ENCODE peak calls at places on chromosomes 13 and 19, in seven cellular contexts. One of them, this sample, is unnamed.

GRCh38 chr13:64078480-64078936 is 2662.9 kb upstream of the PCDH20 start:
- DNase-seq in uterus: no peak
- DNase-seq in NCI-H2081 treated with DMSO at 0.1 percent for 48 hours: no peak
- DNase-seq in activated naive CD4-positive, alpha-beta T cell: no peak
- DNase-seq in activated CD4-positive, CD25-positive, alpha-beta regulatory T cell treated with anti-CD3 and anti-CD28 coated beads, Interleukin-2, amount 50 U/mL, for 16 hours: no peak
- DNase-seq in GM12892: no peak
- DNase-seq in spleen: no peak
- DNase-seq in this sample: no peak

GRCh38 chr19:3577741-3578344 is 5.1 kb downstream of the HMG20B start:
- DNase-seq in uterus: no peak
- DNase-seq in NCI-H2081 treated with DMSO at 0.1 percent for 48 hours: no peak
- DNase-seq in activated naive CD4-positive, alpha-beta T cell: no peak
- DNase-seq in activated CD4-positive, CD25-positive, alpha-beta regulatory T cell treated with anti-CD3 and anti-CD28 coated beads, Interleukin-2, amount 50 U/mL, for 16 hours: no peak
- DNase-seq in GM12892: no peak
- DNase-seq in spleen: no peak
- DNase-seq in this sample: no peak

GRCh38 chr13:66343224-66343828 is 886.8 kb downstream of the PCDH9 start:
- DNase-seq in uterus: no peak
- DNase-seq in NCI-H2081 treated with DMSO at 0.1 percent for 48 hours: no peak
- DNase-seq in activated naive CD4-positive, alpha-beta T cell: no peak
- DNase-seq in activated CD4-positive, CD25-positive, alpha-beta regulatory T cell treated with anti-CD3 and anti-CD28 coated beads, Interleukin-2, amount 50 U/mL, for 16 hours: no peak
- DNase-seq in GM12892: no peak
- DNase-seq in spleen: no peak
- DNase-seq in this sample: no peak

GRCh38 chr13:48636550-48636949 is 17.2 kb upstream of the CYSLTR2 start:
- DNase-seq in uterus: no peak
- DNase-seq in NCI-H2081 treated with DMSO at 0.1 percent for 48 hours: no peak
- DNase-seq in activated naive CD4-positive, alpha-beta T cell: no peak
- DNase-seq in activated CD4-positive, CD25-positive, alpha-beta regulatory T cell treated with anti-CD3 and anti-CD28 coated beads, Interleukin-2, amount 50 U/mL, for 16 hours: no peak
- DNase-seq in GM12892: no peak
- DNase-seq in spleen: no peak
- DNase-seq in this sample: no peak

GRCh38 chr19:11405846-11406643 is 13.1 kb downstream of the RGL3 start:
- DNase-seq in uterus: no peak
- DNase-seq in NCI-H2081 treated with DMSO at 0.1 percent for 48 hours: no peak
- DNase-seq in activated naive CD4-positive, alpha-beta T cell: peak
- DNase-seq in activated CD4-positive, CD25-positive, alpha-beta regulatory T cell treated with anti-CD3 and anti-CD28 coated beads, Interleukin-2, amount 50 U/mL, for 16 hours: no peak
- DNase-seq in GM12892: no peak
- DNase-seq in spleen: peak
- DNase-seq in this sample: no peak

GRCh38 chr13:73945871-73946270 is 188.3 kb downstream of the KLF12 start:
- DNase-seq in uterus: no peak
- DNase-seq in NCI-H2081 treated with DMSO at 0.1 percent for 48 hours: no peak
- DNase-seq in activated naive CD4-positive, alpha-beta T cell: no peak
- DNase-seq in activated CD4-positive, CD25-positive, alpha-beta regulatory T cell treated with anti-CD3 and anti-CD28 coated beads, Interleukin-2, amount 50 U/mL, for 16 hours: no peak
- DNase-seq in GM12892: no peak
- DNase-seq in spleen: no peak
- DNase-seq in this sample: no peak

GRCh38 chr13:37106642-37107041 is 1.2 kb upstream of the CSNK1A1L start:
- DNase-seq in uterus: no peak
- DNase-seq in NCI-H2081 treated with DMSO at 0.1 percent for 48 hours: no peak
- DNase-seq in activated naive CD4-positive, alpha-beta T cell: no peak
- DNase-seq in activated CD4-positive, CD25-positive, alpha-beta regulatory T cell treated with anti-CD3 and anti-CD28 coated beads, Interleukin-2, amount 50 U/mL, for 16 hours: no peak
- DNase-seq in GM12892: no peak
- DNase-seq in spleen: no peak
- DNase-seq in this sample: no peak

GRCh38 chr19:23882493-23882892 is 32.2 kb upstream of the ZNF726 start:
- DNase-seq in uterus: no peak
- DNase-seq in NCI-H2081 treated with DMSO at 0.1 percent for 48 hours: no peak
- DNase-seq in activated naive CD4-positive, alpha-beta T cell: no peak
- DNase-seq in activated CD4-positive, CD25-positive, alpha-beta regulatory T cell treated with anti-CD3 and anti-CD28 coated beads, Interleukin-2, amount 50 U/mL, for 16 hours: no peak
- DNase-seq in GM12892: no peak
- DNase-seq in spleen: no peak
- DNase-seq in this sample: no peak

GRCh38 chr19:8558325-8558724 is 18.9 kb downstream of the MYO1F start:
- DNase-seq in uterus: no peak
- DNase-seq in NCI-H2081 treated with DMSO at 0.1 percent for 48 hours: no peak
- DNase-seq in activated naive CD4-positive, alpha-beta T cell: no peak
- DNase-seq in activated CD4-positive, CD25-positive, alpha-beta regulatory T cell treated with anti-CD3 and anti-CD28 coated beads, Interleukin-2, amount 50 U/mL, for 16 hours: no peak
- DNase-seq in GM12892: no peak
- DNase-seq in spleen: no peak
- DNase-seq in this sample: no peak

GRCh38 chr13:35690546-35690945 is 214.1 kb upstream of the MAB21L1 start:
- DNase-seq in uterus: no peak
- DNase-seq in NCI-H2081 treated with DMSO at 0.1 percent for 48 hours: no peak
- DNase-seq in activated naive CD4-positive, alpha-beta T cell: no peak
- DNase-seq in activated CD4-positive, CD25-positive, alpha-beta regulatory T cell treated with anti-CD3 and anti-CD28 coated beads, Interleukin-2, amount 50 U/mL, for 16 hours: no peak
- DNase-seq in GM12892: no peak
- DNase-seq in spleen: no peak
- DNase-seq in this sample: no peak

GRCh38 chr19:12145348-12145747 is 5.2 kb upstream of the ZNF20 start:
- DNase-seq in uterus: no peak
- DNase-seq in NCI-H2081 treated with DMSO at 0.1 percent for 48 hours: no peak
- DNase-seq in activated naive CD4-positive, alpha-beta T cell: no peak
- DNase-seq in activated CD4-positive, CD25-positive, alpha-beta regulatory T cell treated with anti-CD3 and anti-CD28 coated beads, Interleukin-2, amount 50 U/mL, for 16 hours: no peak
- DNase-seq in GM12892: no peak
- DNase-seq in spleen: no peak
- DNase-seq in this sample: no peak

GRCh38 chr19:17468302-17469091 is 1.8 kb upstream of the SLC27A1 start:
- DNase-seq in uterus: peak
- DNase-seq in NCI-H2081 treated with DMSO at 0.1 percent for 48 hours: no peak
- DNase-seq in activated naive CD4-positive, alpha-beta T cell: no peak
- DNase-seq in activated CD4-positive, CD25-positive, alpha-beta regulatory T cell treated with anti-CD3 and anti-CD28 coated beads, Interleukin-2, amount 50 U/mL, for 16 hours: no peak
- DNase-seq in GM12892: no peak
- DNase-seq in spleen: peak
- DNase-seq in this sample: no peak

GRCh38 chr19:36514012-36514612 is 14.0 kb downstream of the ZNF260 start:
- DNase-seq in uterus: no peak
- DNase-seq in NCI-H2081 treated with DMSO at 0.1 percent for 48 hours: no peak
- DNase-seq in activated naive CD4-positive, alpha-beta T cell: no peak
- DNase-seq in activated CD4-positive, CD25-positive, alpha-beta regulatory T cell treated with anti-CD3 and anti-CD28 coated beads, Interleukin-2, amount 50 U/mL, for 16 hours: no peak
- DNase-seq in GM12892: no peak
- DNase-seq in spleen: no peak
- DNase-seq in this sample: no peak

GRCh38 chr19:4370418-4371041 is 27.2 kb downstream of the MPND start:
- DNase-seq in uterus: no peak
- DNase-seq in NCI-H2081 treated with DMSO at 0.1 percent for 48 hours: no peak
- DNase-seq in activated naive CD4-positive, alpha-beta T cell: no peak
- DNase-seq in activated CD4-positive, CD25-positive, alpha-beta regulatory T cell treated with anti-CD3 and anti-CD28 coated beads, Interleukin-2, amount 50 U/mL, for 16 hours: no peak
- DNase-seq in GM12892: no peak
- DNase-seq in spleen: no peak
- DNase-seq in this sample: no peak

GRCh38 chr13:89163081-89163480 is 1491.9 kb downstream of the SLITRK5 start:
- DNase-seq in uterus: no peak
- DNase-seq in NCI-H2081 treated with DMSO at 0.1 percent for 48 hours: no peak
- DNase-seq in activated naive CD4-positive, alpha-beta T cell: no peak
- DNase-seq in activated CD4-positive, CD25-positive, alpha-beta regulatory T cell treated with anti-CD3 and anti-CD28 coated beads, Interleukin-2, amount 50 U/mL, for 16 hours: no peak
- DNase-seq in GM12892: no peak
- DNase-seq in spleen: no peak
- DNase-seq in this sample: peak

GRCh38 chr13:105655046-105655445 is 880.4 kb downstream of the EFNB2 start:
- DNase-seq in uterus: no peak
- DNase-seq in NCI-H2081 treated with DMSO at 0.1 percent for 48 hours: no peak
- DNase-seq in activated naive CD4-positive, alpha-beta T cell: no peak
- DNase-seq in activated CD4-positive, CD25-positive, alpha-beta regulatory T cell treated with anti-CD3 and anti-CD28 coated beads, Interleukin-2, amount 50 U/mL, for 16 hours: no peak
- DNase-seq in GM12892: no peak
- DNase-seq in spleen: no peak
- DNase-seq in this sample: no peak

GRCh38 chr13:74796126-74796643 is 662.0 kb upstream of the KLF12 start:
- DNase-seq in uterus: no peak
- DNase-seq in NCI-H2081 treated with DMSO at 0.1 percent for 48 hours: no peak
- DNase-seq in activated naive CD4-positive, alpha-beta T cell: no peak
- DNase-seq in activated CD4-positive, CD25-positive, alpha-beta regulatory T cell treated with anti-CD3 and anti-CD28 coated beads, Interleukin-2, amount 50 U/mL, for 16 hours: no peak
- DNase-seq in GM12892: no peak
- DNase-seq in spleen: no peak
- DNase-seq in this sample: no peak

GRCh38 chr19:2488942-2489731 is 13.2 kb downstream of the GADD45B start:
- DNase-seq in uterus: peak
- DNase-seq in NCI-H2081 treated with DMSO at 0.1 percent for 48 hours: no peak
- DNase-seq in activated naive CD4-positive, alpha-beta T cell: no peak
- DNase-seq in activated CD4-positive, CD25-positive, alpha-beta regulatory T cell treated with anti-CD3 and anti-CD28 coated beads, Interleukin-2, amount 50 U/mL, for 16 hours: no peak
- DNase-seq in GM12892: peak
- DNase-seq in spleen: peak
- DNase-seq in this sample: no peak

GRCh38 chr19:4482721-4483120 is 10.6 kb downstream of the HDGFL2 start:
- DNase-seq in uterus: no peak
- DNase-seq in NCI-H2081 treated with DMSO at 0.1 percent for 48 hours: no peak
- DNase-seq in activated naive CD4-positive, alpha-beta T cell: no peak
- DNase-seq in activated CD4-positive, CD25-positive, alpha-beta regulatory T cell treated with anti-CD3 and anti-CD28 coated beads, Interleukin-2, amount 50 U/mL, for 16 hours: no peak
- DNase-seq in GM12892: no peak
- DNase-seq in spleen: no peak
- DNase-seq in this sample: no peak

GRCh38 chr13:80168089-80168850 is 172.7 kb downstream of the SPRY2 start:
- DNase-seq in uterus: no peak
- DNase-seq in NCI-H2081 treated with DMSO at 0.1 percent for 48 hours: no peak
- DNase-seq in activated naive CD4-positive, alpha-beta T cell: no peak
- DNase-seq in activated CD4-positive, CD25-positive, alpha-beta regulatory T cell treated with anti-CD3 and anti-CD28 coated beads, Interleukin-2, amount 50 U/mL, for 16 hours: no peak
- DNase-seq in GM12892: no peak
- DNase-seq in spleen: no peak
- DNase-seq in this sample: no peak

GRCh38 chr13:26482451-26483197 is 74.9 kb upstream of the WASF3 start:
- DNase-seq in uterus: peak
- DNase-seq in NCI-H2081 treated with DMSO at 0.1 percent for 48 hours: no peak
- DNase-seq in activated naive CD4-positive, alpha-beta T cell: peak
- DNase-seq in activated CD4-positive, CD25-positive, alpha-beta regulatory T cell treated with anti-CD3 and anti-CD28 coated beads, Interleukin-2, amount 50 U/mL, for 16 hours: peak
- DNase-seq in GM12892: peak
- DNase-seq in spleen: no peak
- DNase-seq in this sample: peak

GRCh38 chr13:31310781-31311180 is 111.0 kb downstream of the B3GLCT start:
- DNase-seq in uterus: no peak
- DNase-seq in NCI-H2081 treated with DMSO at 0.1 percent for 48 hours: peak
- DNase-seq in activated naive CD4-positive, alpha-beta T cell: no peak
- DNase-seq in activated CD4-positive, CD25-positive, alpha-beta regulatory T cell treated with anti-CD3 and anti-CD28 coated beads, Interleukin-2, amount 50 U/mL, for 16 hours: no peak
- DNase-seq in GM12892: no peak
- DNase-seq in spleen: no peak
- DNase-seq in this sample: no peak

GRCh38 chr13:43422061-43422460 is 364.7 kb downstream of the ENOX1 start:
- DNase-seq in uterus: no peak
- DNase-seq in NCI-H2081 treated with DMSO at 0.1 percent for 48 hours: no peak
- DNase-seq in activated naive CD4-positive, alpha-beta T cell: no peak
- DNase-seq in activated CD4-positive, CD25-positive, alpha-beta regulatory T cell treated with anti-CD3 and anti-CD28 coated beads, Interleukin-2, amount 50 U/mL, for 16 hours: no peak
- DNase-seq in GM12892: no peak
- DNase-seq in spleen: no peak
- DNase-seq in this sample: no peak

GRCh38 chr13:39245688-39246087 is 207.4 kb downstream of the NHLRC3 start:
- DNase-seq in uterus: no peak
- DNase-seq in NCI-H2081 treated with DMSO at 0.1 percent for 48 hours: no peak
- DNase-seq in activated naive CD4-positive, alpha-beta T cell: no peak
- DNase-seq in activated CD4-positive, CD25-positive, alpha-beta regulatory T cell treated with anti-CD3 and anti-CD28 coated beads, Interleukin-2, amount 50 U/mL, for 16 hours: no peak
- DNase-seq in GM12892: no peak
- DNase-seq in spleen: no peak
- DNase-seq in this sample: no peak

GRCh38 chr19:913080-913748 is at the start of gene R3HDM4:
- DNase-seq in uterus: peak
- DNase-seq in NCI-H2081 treated with DMSO at 0.1 percent for 48 hours: no peak
- DNase-seq in activated naive CD4-positive, alpha-beta T cell: peak
- DNase-seq in activated CD4-positive, CD25-positive, alpha-beta regulatory T cell treated with anti-CD3 and anti-CD28 coated beads, Interleukin-2, amount 50 U/mL, for 16 hours: peak
- DNase-seq in GM12892: peak
- DNase-seq in spleen: peak
- DNase-seq in this sample: no peak

GRCh38 chr13:25771641-25772478 is 280.0 kb downstream of the SHISA2 start:
- DNase-seq in uterus: no peak
- DNase-seq in NCI-H2081 treated with DMSO at 0.1 percent for 48 hours: no peak
- DNase-seq in activated naive CD4-positive, alpha-beta T cell: no peak
- DNase-seq in activated CD4-positive, CD25-positive, alpha-beta regulatory T cell treated with anti-CD3 and anti-CD28 coated beads, Interleukin-2, amount 50 U/mL, for 16 hours: no peak
- DNase-seq in GM12892: no peak
- DNase-seq in spleen: no peak
- DNase-seq in this sample: no peak

GRCh38 chr19:9906475-9907087 is 29.7 kb downstream of the OLFM2 start:
- DNase-seq in uterus: no peak
- DNase-seq in NCI-H2081 treated with DMSO at 0.1 percent for 48 hours: no peak
- DNase-seq in activated naive CD4-positive, alpha-beta T cell: no peak
- DNase-seq in activated CD4-positive, CD25-positive, alpha-beta regulatory T cell treated with anti-CD3 and anti-CD28 coated beads, Interleukin-2, amount 50 U/mL, for 16 hours: no peak
- DNase-seq in GM12892: no peak
- DNase-seq in spleen: no peak
- DNase-seq in this sample: no peak

GRCh38 chr19:28998974-28999373 is 214.0 kb downstream of the UQCRFS1 start:
- DNase-seq in uterus: no peak
- DNase-seq in NCI-H2081 treated with DMSO at 0.1 percent for 48 hours: no peak
- DNase-seq in activated naive CD4-positive, alpha-beta T cell: no peak
- DNase-seq in activated CD4-positive, CD25-positive, alpha-beta regulatory T cell treated with anti-CD3 and anti-CD28 coated beads, Interleukin-2, amount 50 U/mL, for 16 hours: no peak
- DNase-seq in GM12892: no peak
- DNase-seq in spleen: no peak
- DNase-seq in this sample: no peak

GRCh38 chr13:45623516-45624090 is 8.1 kb upstream of the ERICH6B start:
- DNase-seq in uterus: no peak
- DNase-seq in NCI-H2081 treated with DMSO at 0.1 percent for 48 hours: no peak
- DNase-seq in activated naive CD4-positive, alpha-beta T cell: no peak
- DNase-seq in activated CD4-positive, CD25-positive, alpha-beta regulatory T cell treated with anti-CD3 and anti-CD28 coated beads, Interleukin-2, amount 50 U/mL, for 16 hours: no peak
- DNase-seq in GM12892: no peak
- DNase-seq in spleen: no peak
- DNase-seq in this sample: no peak

GRCh38 chr19:45470147-45471081 is 2.6 kb downstream of the FOSB start:
- DNase-seq in uterus: peak
- DNase-seq in NCI-H2081 treated with DMSO at 0.1 percent for 48 hours: no peak
- DNase-seq in activated naive CD4-positive, alpha-beta T cell: peak
- DNase-seq in activated CD4-positive, CD25-positive, alpha-beta regulatory T cell treated with anti-CD3 and anti-CD28 coated beads, Interleukin-2, amount 50 U/mL, for 16 hours: peak
- DNase-seq in GM12892: no peak
- DNase-seq in spleen: peak
- DNase-seq in this sample: no peak

GRCh38 chr13:49020940-49021548 is 45.3 kb downstream of the FNDC3A start:
- DNase-seq in uterus: no peak
- DNase-seq in NCI-H2081 treated with DMSO at 0.1 percent for 48 hours: no peak
- DNase-seq in activated naive CD4-positive, alpha-beta T cell: no peak
- DNase-seq in activated CD4-positive, CD25-positive, alpha-beta regulatory T cell treated with anti-CD3 and anti-CD28 coated beads, Interleukin-2, amount 50 U/mL, for 16 hours: no peak
- DNase-seq in GM12892: no peak
- DNase-seq in spleen: no peak
- DNase-seq in this sample: no peak

GRCh38 chr13:40191186-40191980 is 475.1 kb downstream of the FOXO1 start:
- DNase-seq in uterus: no peak
- DNase-seq in NCI-H2081 treated with DMSO at 0.1 percent for 48 hours: no peak
- DNase-seq in activated naive CD4-positive, alpha-beta T cell: no peak
- DNase-seq in activated CD4-positive, CD25-positive, alpha-beta regulatory T cell treated with anti-CD3 and anti-CD28 coated beads, Interleukin-2, amount 50 U/mL, for 16 hours: no peak
- DNase-seq in GM12892: no peak
- DNase-seq in spleen: no peak
- DNase-seq in this sample: no peak

GRCh38 chr13:96179309-96179708 is 89.4 kb downstream of the HS6ST3 start:
- DNase-seq in uterus: no peak
- DNase-seq in NCI-H2081 treated with DMSO at 0.1 percent for 48 hours: no peak
- DNase-seq in activated naive CD4-positive, alpha-beta T cell: no peak
- DNase-seq in activated CD4-positive, CD25-positive, alpha-beta regulatory T cell treated with anti-CD3 and anti-CD28 coated beads, Interleukin-2, amount 50 U/mL, for 16 hours: no peak
- DNase-seq in GM12892: no peak
- DNase-seq in spleen: no peak
- DNase-seq in this sample: no peak

GRCh38 chr19:58439576-58440554 is at the start of gene ZNF132:
- DNase-seq in uterus: peak
- DNase-seq in NCI-H2081 treated with DMSO at 0.1 percent for 48 hours: peak
- DNase-seq in activated naive CD4-positive, alpha-beta T cell: peak
- DNase-seq in activated CD4-positive, CD25-positive, alpha-beta regulatory T cell treated with anti-CD3 and anti-CD28 coated beads, Interleukin-2, amount 50 U/mL, for 16 hours: peak
- DNase-seq in GM12892: peak
- DNase-seq in spleen: peak
- DNase-seq in this sample: no peak

This sample was measured in NCI-H1048.